ENCODE peak calls at places on chromosome 9, in five cellular contexts. Y, I, K, C and F are unnamed samples.
A peak's percentile ranks its signal among the peaks of the same experiment; 100 is the strongest.

GRCh38 chr9:126486276-126486675 is 127.5 kb upstream of the LMX1B start:
- DNase-seq in Y (no peak), I (no peak), K (no peak), C (no peak), F (no peak)

GRCh38 chr9:93023521-93023815 is 35.0 kb upstream of the SUSD3 start:
- DNase-seq in Y (no peak), I (no peak), K (no peak), C (no peak), F (no peak)

GRCh38 chr9:130869250-130869649 is 27.4 kb downstream of the QRFP start:
- DNase-seq in Y (no peak), I (peak; percentile 70), K (no peak), C (peak; percentile 39), F (no peak)

GRCh38 chr9:19788614-19789271 is at the start of gene SLC24A2:
- DNase-seq in Y (no peak), I (no peak), K (no peak), C (no peak), F (no peak)

GRCh38 chr9:124356745-124357390 is 58.4 kb downstream of the PSMB7 start:
- DNase-seq in Y (no peak), I (no peak), K (no peak), C (no peak), F (no peak)

GRCh38 chr9:120715331-120715924 is 1.2 kb upstream of the MEGF9 start:
- DNase-seq in Y (peak; percentile 2), I (peak; percentile 81), K (no peak), C (peak; percentile 88), F (no peak)

GRCh38 chr9:70439991-70440706 is 25.7 kb upstream of the KLF9 start:
- DNase-seq in Y (no peak), I (no peak), K (no peak), C (peak; percentile 19), F (no peak)

GRCh38 chr9:16058131-16058549 is 505.3 kb downstream of the CCDC171 start:
- DNase-seq in Y (no peak), I (no peak), K (peak; percentile 18), C (peak; percentile 80), F (no peak)

GRCh38 chr9:5872496-5872895 is 18.2 kb upstream of the MLANA start:
- DNase-seq in Y (no peak), I (no peak), K (no peak), C (peak; percentile 55), F (no peak)